ENCODE peak calls at places on chromosomes 4 and X, in ten cellular contexts. W, O, H, R, J, V, A, U, C and X are unnamed samples.

GRCh38 chrX:134642394-134642793 is 15.9 kb downstream of the PLAC1 start:
- DNase-seq in W (no peak), O (no peak), H (peak; percentile 16), R (no peak), J (no peak), V (no peak), A (no peak), U (no peak), C (no peak), X (no peak)

GRCh38 chrX:51461053-51462050 is 35.0 kb downstream of the NUDT11 start:
- DNase-seq in W (peak; percentile 71), O (no peak), H (peak; percentile 52), R (peak; percentile 61), J (peak; percentile 46), V (peak; percentile 46), A (peak; percentile 48), U (peak; percentile 42), C (peak; percentile 63), X (peak; percentile 36)

GRCh38 chrX:2732649-2733048 is 19.2 kb upstream of the XG start:
- DNase-seq in W (no peak), O (no peak), H (no peak), R (no peak), J (no peak), V (no peak), A (no peak), U (no peak), C (no peak), X (no peak)

GRCh38 chrX:139639253-139639652 is 68.7 kb downstream of the MCF2 start:
- DNase-seq in W (no peak), O (no peak), H (no peak), R (no peak), J (no peak), V (no peak), A (no peak), U (no peak), C (peak; percentile 17), X (peak; percentile 0)

GRCh38 chr4:110854021-110854678 is 231.3 kb upstream of the PITX2 start:
- DNase-seq in W (no peak), O (no peak), H (peak; percentile 72), R (no peak), J (peak; percentile 78), V (no peak), A (peak; percentile 85), U (peak; percentile 84), C (peak; percentile 93), X (no peak)

GRCh38 chr4:68498413-68499007 is 51.2 kb downstream of the TMPRSS11E start:
- DNase-seq in W (peak; percentile 45), O (peak; percentile 70), H (peak; percentile 76), R (peak; percentile 80), J (peak; percentile 80), V (peak; percentile 69), A (peak; percentile 34), U (peak; percentile 62), C (peak; percentile 79), X (peak; percentile 90)

GRCh38 chr4:67635331-67635730 is 65.6 kb downstream of the UBA6 start:
- DNase-seq in W (no peak), O (no peak), H (no peak), R (no peak), J (no peak), V (no peak), A (no peak), U (no peak), C (no peak), X (no peak)

GRCh38 chrX:133183806-133184205 is 34.3 kb downstream of the TFDP3 start:
- DNase-seq in W (no peak), O (no peak), H (no peak), R (no peak), J (no peak), V (no peak), A (no peak), U (no peak), C (no peak), X (no peak)

GRCh38 chr4:21512351-21512750 is 436.2 kb downstream of the KCNIP4 start:
- DNase-seq in W (peak; percentile 48), O (no peak), H (peak; percentile 65), R (peak; percentile 80), J (peak; percentile 59), V (peak; percentile 73), A (peak; percentile 45), U (peak; percentile 4), C (peak; percentile 56), X (peak; percentile 18)

GRCh38 chrX:15758140-15758539 is 20.1 kb downstream of the CA5B start:
- DNase-seq in W (no peak), O (no peak), H (no peak), R (no peak), J (no peak), V (no peak), A (no peak), U (no peak), C (no peak), X (no peak)

GRCh38 chr4:153950100-153950979 is 161.5 kb upstream of the SFRP2 start:
- DNase-seq in W (no peak), O (no peak), H (no peak), R (no peak), J (no peak), V (no peak), A (no peak), U (no peak), C (no peak), X (peak; percentile 29)

GRCh38 chr4:15653864-15654391 is 1.2 kb downstream of the FBXL5 start:
- DNase-seq in W (peak; percentile 77), O (no peak), H (peak; percentile 71), R (peak; percentile 50), J (peak; percentile 78), V (peak; percentile 42), A (peak; percentile 60), U (peak; percentile 65), C (peak; percentile 79), X (peak; percentile 69)

GRCh38 chr4:15653430-15653829 is 1.7 kb downstream of the FBXL5 start:
- DNase-seq in W (no peak), O (no peak), H (no peak), R (no peak), J (no peak), V (no peak), A (no peak), U (no peak), C (no peak), X (no peak)

GRCh38 chr4:15655223-15656037 is at the start of gene FBXL5:
- DNase-seq in W (peak; percentile 94), O (peak; percentile 84), H (peak; percentile 86), R (peak; percentile 90), J (peak; percentile 92), V (peak; percentile 92), A (peak; percentile 56), U (peak; percentile 84), C (peak; percentile 81), X (peak; percentile 92)

GRCh38 chr4:15656038-15656470 is 897 bp upstream of the FBXL5 start:
- DNase-seq in W (no peak), O (no peak), H (peak; percentile 33), R (peak; percentile 88), J (peak; percentile 52), V (no peak), A (no peak), U (no peak), C (peak; percentile 41), X (no peak)

DNA sequence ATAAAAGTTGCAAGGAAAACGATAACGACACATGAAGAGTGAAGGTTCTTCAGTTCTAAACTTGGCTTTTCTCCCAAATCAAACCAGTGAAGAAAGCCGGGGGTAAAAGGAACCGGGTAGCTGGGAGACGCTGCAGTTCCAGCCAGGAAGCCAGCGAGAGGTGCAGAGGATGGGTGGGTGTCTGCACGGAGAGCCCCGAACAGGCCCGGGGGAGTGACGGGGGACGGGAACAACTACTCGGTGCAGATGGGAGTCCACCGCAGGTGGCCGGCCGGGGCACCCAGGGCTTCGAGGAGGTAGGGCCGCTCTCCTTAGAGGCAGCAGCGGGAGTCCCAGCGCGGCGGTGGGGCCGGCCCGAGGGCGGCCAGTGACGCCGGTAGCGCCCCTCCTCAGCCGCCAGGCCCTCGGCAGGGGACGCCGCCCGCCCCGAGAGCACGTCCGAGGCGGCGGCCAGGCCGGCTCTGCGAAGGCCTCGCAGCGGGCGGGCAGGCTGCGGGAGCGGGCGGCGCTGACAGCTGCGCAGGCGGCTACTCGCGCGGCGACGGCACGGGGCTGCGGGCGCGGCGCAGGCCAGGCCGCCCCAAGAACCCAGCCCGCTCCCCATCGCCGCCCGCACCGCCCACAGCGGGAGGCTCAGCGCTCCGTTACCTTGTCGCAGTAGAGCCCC is 468 bp downstream of the FBXL5 start:
- DNase-seq in W (peak; percentile 66), O (peak; percentile 46), H (peak; percentile 34), R (peak; percentile 64), J (peak; percentile 41), V (peak; percentile 68), A (peak; percentile 18), U (peak; percentile 24), C (peak; percentile 36), X (no peak)
- TF ChIP-seq CTCF in W (no peak), O (no peak), H (no peak), R (no peak), J (no peak), V (no peak), A (peak; percentile 6), U (no peak), C (no peak), X (no peak)

DNA sequence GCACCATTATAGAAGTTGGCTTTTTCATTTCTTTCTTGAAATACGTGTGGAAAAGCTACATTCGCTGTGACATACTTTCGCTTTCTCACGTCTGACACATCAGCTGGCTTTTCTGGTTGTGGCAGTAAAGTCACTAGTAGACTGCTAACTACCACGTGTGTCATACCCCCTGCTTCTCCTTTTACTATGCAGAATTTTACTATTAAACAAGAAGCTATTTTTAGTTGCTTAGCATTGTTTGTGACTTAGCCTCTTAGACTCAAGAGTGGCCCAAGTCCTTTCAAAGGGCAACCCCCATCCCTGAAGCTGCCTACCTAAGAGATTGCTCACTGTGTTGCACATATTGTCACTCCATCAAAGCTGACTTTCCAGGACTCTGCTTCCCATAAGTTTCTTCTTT is 2.1 kb upstream of the IL2 start:
- DNase-seq in W (no peak), O (no peak), H (no peak), R (peak; percentile 1), J (no peak), V (peak; percentile 56), A (peak; percentile 8), U (peak; percentile 17), C (peak; percentile 4), X (peak; percentile 52)
- H3K4me3 ChIP-seq in W (no peak overlapping the region), O (no peak overlapping the region), H (peak overlapping the region; percentile 3), R (no peak overlapping the region), J (no peak overlapping the region), V (no peak overlapping the region), A (peak overlapping the region; percentile 30), U (peak overlapping the region; percentile 27), C (peak overlapping the region; percentile 19), X (peak overlapping the region; percentile 25)

DNA sequence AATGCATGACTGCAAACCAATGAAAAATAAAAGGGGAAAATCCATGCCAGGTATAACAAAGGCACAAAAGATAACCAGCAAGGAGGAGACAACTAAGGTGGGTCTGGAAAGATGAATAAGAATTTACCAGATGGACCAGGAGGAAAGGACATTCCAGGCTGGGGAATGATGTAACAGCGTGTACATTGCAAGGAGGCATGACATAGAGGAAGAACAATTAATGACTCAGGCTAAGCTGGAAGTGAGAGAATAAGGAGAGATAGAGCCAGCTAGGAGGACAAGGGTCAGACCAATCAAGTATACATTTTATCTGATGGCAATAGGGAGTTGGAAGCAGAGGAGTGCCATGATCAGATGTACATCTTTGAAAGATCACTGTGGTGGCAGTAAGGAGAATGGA is 57.0 kb downstream of the MTMR8 start:
- DNase-seq in W (no peak), O (no peak), H (no peak), R (no peak), J (no peak), V (no peak), A (no peak), U (no peak), C (no peak), X (no peak)
- TF ChIP-seq CTCF in W (no peak), O (no peak), H (no peak), R (no peak), J (no peak), V (no peak), A (no peak), U (no peak), C (no peak), X (no peak)

GRCh38 chr4:176308441-176308840 is 11.3 kb upstream of the SPCS3 start:
- DNase-seq in W (no peak), O (no peak), H (no peak), R (no peak), J (no peak), V (no peak), A (no peak), U (no peak), C (no peak), X (peak; percentile 51)
- H3K4me3 ChIP-seq in W (no peak overlapping the region), O (no peak overlapping the region), H (no peak overlapping the region), R (no peak overlapping the region), J (no peak overlapping the region), V (no peak overlapping the region), A (no peak overlapping the region), U (no peak overlapping the region), C (no peak overlapping the region), X (no peak overlapping the region)